ENCODE peak calls at places on chromosome 2, in eight cellular contexts. G, B, A, Y, L, X, K and E are unnamed samples.

GRCh38 chr2:30165617-30166016 is 18.8 kb downstream of the YPEL5 start:
- DNase-seq in G (no peak), L (no peak), Y (no peak), X (no peak), A (no peak), K (no peak), B (no peak), E (no peak)

GRCh38 chr2:232621186-232621585 is 12.2 kb upstream of the EFHD1 start:
- DNase-seq in K (no peak), Y (no peak), B (no peak), X (no peak), G (no peak), L (no peak), A (no peak), E (no peak)

GRCh38 chr2:101121174-101121573 is 30.0 kb downstream of the TBC1D8 start:
- DNase-seq in A (no peak), B (no peak), Y (peak), K (no peak), G (no peak), L (no peak), X (no peak), E (peak)

GRCh38 chr2:240401308-240401707 is 34.2 kb upstream of the GPC1 start:
- DNase-seq in B (no peak), G (no peak), K (no peak), X (no peak), A (no peak), L (no peak), Y (no peak), E (no peak)

GRCh38 chr2:48715042-48715899 is 40.3 kb downstream of the LHCGR start:
- DNase-seq in Y (peak), K (no peak), G (peak), A (peak), X (no peak), B (no peak), L (no peak), E (no peak)

GRCh38 chr2:19649785-19650380 is 251.9 kb downstream of the TTC32 start:
- DNase-seq in K (no peak), Y (no peak), L (no peak), G (no peak), B (no peak), X (no peak), A (peak), E (peak)

GRCh38 chr2:158600155-158600802 is 143.5 kb downstream of the PKP4 start:
- DNase-seq in B (no peak), G (no peak), L (peak), A (peak), K (no peak), Y (peak), X (peak), E (peak)

GRCh38 chr2:195562624-195563566 is 94.1 kb upstream of the SLC39A10 start:
- DNase-seq in G (no peak), L (no peak), Y (peak), X (no peak), K (no peak), B (no peak), A (no peak), E (no peak)

GRCh38 chr2:45332567-45332966 is 278.5 kb downstream of the SRBD1 start:
- DNase-seq in G (no peak), K (no peak), A (no peak), Y (peak), X (no peak), L (no peak), B (no peak), E (no peak)

GRCh38 chr2:12507295-12507694 is 209.4 kb upstream of the TRIB2 start:
- DNase-seq in X (no peak), G (no peak), A (peak), Y (no peak), L (no peak), K (no peak), B (no peak), E (no peak)